ENCODE peak calls at places on chromosomes 7 and 10, in nine cellular contexts. X is Kasumi-1, Y is right cardiac atrium, C is SW480, O is cardiac septum, T is G401, F is uterus, A is non-pigmented ciliary epithelial cell, V is adipocyte. Z is an unnamed sample.
A peak's percentile ranks its signal among the peaks of the same experiment; 100 is the strongest.

GRCh38 chr7:135321556-135321955 is 87.9 kb downstream of the STRA8 start:
- DNase-seq in X (peak; percentile 25), Y (no peak), C (no peak), O (no peak), T (no peak), F (peak; percentile 28), A (no peak), V (no peak), Z (no peak)

GRCh38 chr10:76435154-76435553 is 1003.7 kb downstream of the LRMDA start:
- DNase-seq in X (no peak), Y (no peak), C (no peak), O (no peak), T (no peak), F (no peak), A (no peak), V (no peak), Z (no peak)

GRCh38 chr7:120780938-120781337 is 77.0 kb downstream of the TSPAN12 start:
- DNase-seq in X (no peak), Y (no peak), C (no peak), O (no peak), T (no peak), F (no peak), A (no peak), V (no peak), Z (no peak)

GRCh38 chr7:133703547-133703946 is 423.6 kb upstream of the LRGUK start:
- DNase-seq in X (no peak), Y (no peak), C (no peak), O (no peak), T (no peak), F (no peak), A (peak; percentile 91), V (peak; percentile 75), Z (no peak)

GRCh38 chr10:102515724-102516123 is 12.0 kb downstream of the SUFU start:
- DNase-seq in X (no peak), Y (no peak), C (no peak), O (no peak), T (no peak), F (no peak), A (no peak), V (no peak), Z (no peak)

GRCh38 chr7:93055543-93056107 is 62.2 kb downstream of the SAMD9 start:
- DNase-seq in X (peak; percentile 82), Y (no peak), C (peak; percentile 80), O (no peak), T (peak; percentile 64), F (no peak), A (no peak), V (peak; percentile 82), Z (no peak)

GRCh38 chr7:3346082-3346481 is 45.0 kb downstream of the SDK1 start:
- DNase-seq in X (no peak), Y (no peak), C (no peak), O (no peak), T (no peak), F (no peak), A (no peak), V (no peak), Z (no peak)

GRCh38 chr7:39566056-39566921 is at the start of gene YAE1:
- DNase-seq in X (peak; percentile 88), Y (peak; percentile 94), C (peak; percentile 84), O (peak; percentile 91), T (peak; percentile 88), F (peak; percentile 80), A (no peak), V (peak; percentile 90), Z (peak; percentile 85)

GRCh38 chr7:100406767-100407166 is 21.7 kb downstream of the ZCWPW1 start:
- DNase-seq in X (no peak), Y (no peak), C (peak; percentile 58), O (no peak), T (no peak), F (no peak), A (peak; percentile 51), V (no peak), Z (no peak)

GRCh38 chr10:26391701-26392695 is 46.1 kb upstream of the APBB1IP start:
- DNase-seq in X (peak; percentile 44), Y (peak; percentile 58), C (no peak), O (peak; percentile 84), T (no peak), F (no peak), A (no peak), V (no peak), Z (no peak)

GRCh38 chr7:6160191-6160623 is 112.2 kb downstream of the CYTH3 start:
- DNase-seq in X (no peak), Y (peak; percentile 88), C (no peak), O (peak; percentile 79), T (peak; percentile 75), F (peak; percentile 76), A (no peak), V (peak; percentile 78), Z (no peak)

GRCh38 chr10:71696635-71697326 is 22.8 kb downstream of the C10orf105 start:
- DNase-seq in X (peak; percentile 58), Y (peak; percentile 86), C (no peak), O (no peak), T (peak; percentile 48), F (peak; percentile 51), A (no peak), V (peak; percentile 63), Z (no peak)

GRCh38 chr7:157522954-157523353 is 186.2 kb downstream of the DNAJB6 start:
- DNase-seq in X (no peak), Y (no peak), C (no peak), O (peak; percentile 56), T (no peak), F (no peak), A (no peak), V (no peak), Z (no peak)

GRCh38 chr7:7180725-7181428 is 1.5 kb upstream of the C1GALT1 start:
- DNase-seq in X (no peak), Y (no peak), C (no peak), O (no peak), T (no peak), F (no peak), A (no peak), V (no peak), Z (no peak)

GRCh38 chr10:132698761-132699391 is 87.1 kb downstream of the NKX6-2 start:
- DNase-seq in X (no peak), Y (peak; percentile 40), C (no peak), O (peak; percentile 55), T (no peak), F (no peak), A (no peak), V (no peak), Z (peak; percentile 51)

GRCh38 chr7:50621932-50622587 is 56.9 kb upstream of the DDC start:
- DNase-seq in X (no peak), Y (peak; percentile 79), C (no peak), O (no peak), T (no peak), F (no peak), A (no peak), V (no peak), Z (no peak)

GRCh38 chr10:79063661-79064490 is 4.9 kb upstream of the ZMIZ1 start:
- DNase-seq in X (no peak), Y (peak; percentile 17), C (no peak), O (peak; percentile 49), T (no peak), F (no peak), A (no peak), V (no peak), Z (peak; percentile 65)

GRCh38 chr7:45401851-45402250 is 172.3 kb upstream of the ADCY1 start:
- DNase-seq in X (no peak), Y (no peak), C (no peak), O (no peak), T (no peak), F (no peak), A (no peak), V (no peak), Z (no peak)

GRCh38 chr7:137717811-137718271 is 128.9 kb downstream of the DGKI start:
- DNase-seq in X (no peak), Y (no peak), C (no peak), O (no peak), T (no peak), F (no peak), A (no peak), V (no peak), Z (no peak)

GRCh38 chr10:119501690-119502089 is 40.8 kb downstream of the RGS10 start:
- DNase-seq in X (no peak), Y (no peak), C (no peak), O (no peak), T (no peak), F (no peak), A (no peak), V (no peak), Z (no peak)

GRCh38 chr7:29332875-29333482 is 138.4 kb downstream of the CHN2 start:
- DNase-seq in X (no peak), Y (no peak), C (no peak), O (no peak), T (no peak), F (no peak), A (no peak), V (no peak), Z (no peak)

GRCh38 chr10:10479465-10479864 is 538.2 kb upstream of the CELF2 start:
- DNase-seq in X (no peak), Y (no peak), C (no peak), O (no peak), T (no peak), F (no peak), A (no peak), V (no peak), Z (no peak)

GRCh38 chr10:89151857-89152256 is 55.3 kb downstream of the CH25H start:
- DNase-seq in X (no peak), Y (no peak), C (peak; percentile 4), O (no peak), T (no peak), F (no peak), A (no peak), V (peak; percentile 48), Z (no peak)